ENCODE peak calls at places on chromosomes 5 and 9, in nine cellular contexts. F is CD4-positive, CD25-positive, alpha-beta regulatory T cell; Q is testis; Z is left ventricle myocardium inferior; Y is H1; U is right atrium auricular region; N is SJCRH30; S is sigmoid colon; E is SK-N-SH. T is an unnamed sample. For H3K4me1, the result is how much of the 10 kb centered on the place peaks cover.

GRCh38 chr9:73200694-73201432 is 49.2 kb downstream of the ANXA1 start:
- DNase-seq in F (no peak), Q (no peak), Z (no peak), Y (no peak), U (no peak), N (no peak), S (no peak), E (peak), T (no peak)

GRCh38 chr5:17218353-17219005 is 1.0 kb downstream of the BASP1 start:
- DNase-seq in F (no peak), Q (peak), Z (peak), Y (no peak), U (no peak), N (no peak), S (no peak), E (peak), T (peak)

GRCh38 chr9:13267743-13268142 is 11.7 kb downstream of the MPDZ start:
- DNase-seq in F (no peak), Q (no peak), Z (no peak), Y (no peak), U (no peak), N (no peak), S (no peak), E (no peak), T (no peak)

GRCh38 chr9:8816361-8816760 is 1016.8 kb upstream of the DMAC1 start:
- DNase-seq in F (no peak), Q (peak), Z (no peak), Y (no peak), U (no peak), N (no peak), S (no peak), E (peak), T (no peak)

GRCh38 chr5:154755361-154756202 is at the start of gene LARP1:
- DNase-seq in F (no peak), Q (peak), Z (peak), Y (no peak), U (no peak), N (peak), S (peak), E (peak), T (peak)

GRCh38 chr5:14305045-14305444 is 161.9 kb downstream of the TRIO start:
- DNase-seq in F (no peak), Q (no peak), Z (peak), Y (no peak), U (no peak), N (no peak), S (no peak), E (no peak), T (no peak)

GRCh38 chr9:101479337-101480045 is 43.9 kb upstream of the ALDOB start:
- DNase-seq in F (no peak), Q (no peak), Z (no peak), Y (no peak), U (no peak), N (no peak), S (no peak), E (no peak), T (no peak)

GRCh38 chr9:36987409-36987808 is 46.7 kb downstream of the PAX5 start:
- DNase-seq in F (no peak), Q (no peak), Z (no peak), Y (no peak), U (no peak), N (no peak), S (no peak), E (no peak), T (no peak)

GRCh38 chr5:152113401-152113800 is 188.8 kb upstream of the GLRA1 start:
- DNase-seq in F (peak), Q (no peak), Z (no peak), Y (no peak), U (no peak), N (no peak), S (no peak), E (no peak), T (no peak)

GRCh38 chr9:16625106-16625505 is 245.4 kb downstream of the BNC2 start:
- DNase-seq in F (no peak), Q (no peak), Z (no peak), Y (no peak), U (no peak), N (no peak), S (no peak), E (no peak), T (no peak)

GRCh38 chr9:68552700-68553099 is 12.0 kb upstream of the TMEM252 start:
- DNase-seq in F (no peak), Q (no peak), Z (no peak), Y (no peak), U (no peak), N (no peak), S (no peak), E (no peak), T (no peak)

GRCh38 chr5:132839426-132840301 is 9.2 kb upstream of the SHROOM1 start:
- DNase-seq in F (no peak), Q (no peak), Z (no peak), Y (no peak), U (no peak), N (no peak), S (no peak), E (no peak), T (no peak)

GRCh38 chr9:21392270-21392669 is 7.1 kb upstream of the IFNA2 start:
- DNase-seq in F (no peak), Q (no peak), Z (no peak), Y (no peak), U (no peak), N (no peak), S (no peak), E (peak), T (no peak)

GRCh38 chr9:36486933-36487481 is 85.7 kb upstream of the MELK start:
- DNase-seq in F (peak), Q (peak), Z (peak), Y (no peak), U (peak), N (peak), S (peak), E (peak), T (peak)

GRCh38 chr5:71601222-71602026 is 14.3 kb downstream of the MCCC2 start:
- DNase-seq in F (peak), Q (peak), Z (no peak), Y (no peak), U (peak), N (peak), S (no peak), E (peak), T (peak)

GRCh38 chr5:149410721-149411432 is 31.8 kb upstream of the IL17B start:
- DNase-seq in F (no peak), Q (no peak), Z (no peak), Y (no peak), U (no peak), N (no peak), S (peak), E (no peak), T (peak)

GRCh38 chr5:116035123-116035522 is 2.9 kb downstream of the ARL14EPL start:
- DNase-seq in F (no peak), Q (no peak), Z (no peak), Y (no peak), U (no peak), N (no peak), S (no peak), E (no peak), T (no peak)

GRCh38 chr5:9544502-9545300 is 1.2 kb downstream of the SEMA5A start:
- DNase-seq in F (no peak), Q (peak), Z (peak), Y (no peak), U (peak), N (no peak), S (peak), E (peak), T (peak)

GRCh38 chr9:134182554-134183219 is 18.3 kb upstream of the RNU6ATAC start:
- DNase-seq in F (no peak), Q (no peak), Z (no peak), Y (no peak), U (no peak), N (no peak), S (peak), E (no peak), T (peak)

GRCh38 chr5:136276087-136276486 is 83.1 kb upstream of the SMIM32 start:
- DNase-seq in F (no peak), Q (no peak), Z (no peak), Y (no peak), U (no peak), N (no peak), S (no peak), E (no peak), T (no peak)

GRCh38 chr5:103216697-103217096 is 41.9 kb upstream of the MACIR start:
- DNase-seq in F (no peak), Q (no peak), Z (no peak), Y (no peak), U (no peak), N (no peak), S (no peak), E (no peak), T (no peak)

GRCh38 chr5:441996-442334 is 1.0 kb upstream of the EXOC3 start:
- DNase-seq in F (no peak), Q (no peak), Z (no peak), Y (no peak), U (no peak), N (no peak), S (no peak), E (no peak), T (no peak)

GRCh38 chr9:121222524-121223171 is 21.0 kb upstream of the RAB14 start:
- DNase-seq in F (no peak), Q (peak), Z (no peak), Y (no peak), U (no peak), N (peak), S (no peak), E (peak), T (no peak)

GRCh38 chr5:132073231-132074013 is at the start of gene CSF2:
- DNase-seq in F (no peak), Q (no peak), Z (no peak), Y (no peak), U (no peak), N (no peak), S (no peak), E (no peak), T (no peak)

GRCh38 chr5:26942481-26942880 is 95.9 kb downstream of the CDH9 start:
- DNase-seq in F (no peak), Q (no peak), Z (no peak), Y (no peak), U (no peak), N (no peak), S (no peak), E (no peak), T (no peak)

GRCh38 chr5:42840279-42840678 is 28.6 kb upstream of the SELENOP start:
- DNase-seq in F (no peak), Q (peak), Z (peak), Y (no peak), U (no peak), N (no peak), S (peak), E (no peak), T (peak)

GRCh38 chr5:87268126-87268969 is 665 bp downstream of the RASA1 start:
- DNase-seq in F (no peak), Q (peak), Z (peak), Y (no peak), U (no peak), N (peak), S (peak), E (peak), T (peak)

GRCh38 chr5:32802764-32803163 is 91.6 kb downstream of the NPR3 start:
- DNase-seq in F (no peak), Q (no peak), Z (no peak), Y (no peak), U (no peak), N (no peak), S (no peak), E (no peak), T (no peak)

GRCh38 chr9:89541798-89542197 is 43.9 kb upstream of the SEMA4D start:
- DNase-seq in F (no peak), Q (no peak), Z (no peak), Y (no peak), U (no peak), N (no peak), S (no peak), E (no peak), T (no peak)

GRCh38 chr5:83368317-83368716 is 103.2 kb upstream of the VCAN start:
- DNase-seq in F (no peak), Q (no peak), Z (no peak), Y (no peak), U (no peak), N (peak), S (no peak), E (no peak), T (no peak)

GRCh38 chr5:119010206-119010605 is 21.9 kb upstream of the DTWD2 start:
- DNase-seq in F (no peak), Q (no peak), Z (no peak), Y (no peak), U (no peak), N (no peak), S (no peak), E (no peak), T (no peak)

GRCh38 chr9:91489391-91489899 is 65.8 kb upstream of the NFIL3 start:
- DNase-seq in F (no peak), Q (no peak), Z (no peak), Y (no peak), U (no peak), N (no peak), S (no peak), E (no peak), T (no peak)

DNA sequence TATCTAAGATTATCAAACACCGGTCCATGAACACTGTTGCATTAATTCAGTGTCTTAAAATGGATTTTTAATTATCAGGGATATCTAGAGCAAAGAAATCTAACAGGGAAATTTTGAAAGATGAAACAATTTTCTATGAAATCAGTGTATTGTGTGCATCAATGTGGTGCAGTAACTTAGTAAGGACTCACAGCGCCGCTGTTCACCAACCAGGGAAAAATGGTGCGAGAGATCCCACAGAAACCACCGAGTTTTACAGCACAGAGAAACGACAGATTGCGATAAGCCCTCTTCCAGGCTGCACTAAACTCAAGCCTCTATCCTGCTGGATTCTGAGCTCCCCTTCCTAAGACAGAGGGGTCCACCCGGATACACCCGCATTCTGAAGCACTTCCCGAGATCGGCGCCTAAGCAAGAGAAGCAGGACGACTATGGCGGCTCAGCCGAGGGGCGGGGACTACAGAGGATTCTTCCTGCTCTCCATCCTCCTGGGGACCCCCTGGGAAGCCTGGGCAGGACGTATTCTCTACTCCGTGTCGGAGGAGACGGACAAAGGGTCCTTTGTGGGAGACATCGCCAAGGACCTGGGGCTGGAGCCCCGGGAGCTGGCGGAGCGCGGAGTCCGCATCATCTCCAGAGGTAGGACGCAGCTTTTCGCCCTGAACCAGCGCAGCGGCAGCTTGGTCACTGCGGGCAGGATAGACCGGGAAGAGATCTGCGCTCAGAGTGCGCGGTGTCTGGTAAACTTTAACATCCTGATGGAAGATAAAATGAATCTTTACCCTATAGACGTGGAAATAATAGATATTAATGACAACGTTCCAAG is at the start of gene PCDHGA7:
- DNase-seq in F (no peak), Q (no peak), Z (no peak), Y (no peak), U (no peak), N (no peak), S (peak), E (peak), T (no peak)
- H3K4me3 ChIP-seq in F (no peak), Q (peak), Z (peak), Y (no peak), U (peak), N (no peak), S (no peak), E (peak), T (no peak)

GRCh38 chr5:157267025-157267424 is 1.1 kb downstream of the CYFIP2 start:
- DNase-seq in F (no peak), Q (no peak), Z (no peak), Y (no peak), U (no peak), N (no peak), S (no peak), E (no peak), T (no peak)

GRCh38 chr5:157267766-157268480 is 2.0 kb downstream of the CYFIP2 start:
- DNase-seq in F (no peak), Q (no peak), Z (peak), Y (no peak), U (no peak), N (no peak), S (no peak), E (no peak), T (no peak)

GRCh38 chr5:157271740-157272271 is 5.9 kb downstream of the CYFIP2 start:
- DNase-seq in F (peak), Q (no peak), Z (no peak), Y (no peak), U (no peak), N (no peak), S (no peak), E (no peak), T (peak)

GRCh38 chr5:157269165-157269671 is 3.3 kb downstream of the CYFIP2 start:
- DNase-seq in F (no peak), Q (no peak), Z (no peak), Y (no peak), U (no peak), N (no peak), S (no peak), E (no peak), T (no peak)

GRCh38 chr5:157269763-157270272 is 3.9 kb downstream of the CYFIP2 start:
- DNase-seq in F (no peak), Q (no peak), Z (no peak), Y (no peak), U (no peak), N (no peak), S (no peak), E (no peak), T (no peak)
- H3K4me1 ChIP-seq in F (half or more), Q (under half), Z (half or more), Y (under half), U (under half), N (under half), S (under half), E (under half), T (under half)

GRCh38 chr9:136792321-136793062 is 1.3 kb downstream of the TMEM141 start:
- DNase-seq in F (no peak), Q (peak), Z (no peak), Y (no peak), U (no peak), N (no peak), S (no peak), E (no peak), T (no peak)
- H3K4me3 ChIP-seq in F (no peak), Q (peak), Z (peak), Y (peak), U (no peak), N (no peak), S (no peak), E (peak), T (no peak)

GRCh38 chr9:135887021-135887507 is 20.3 kb downstream of the CAMSAP1 start:
- DNase-seq in F (no peak), Q (no peak), Z (peak), Y (no peak), U (no peak), N (peak), S (no peak), E (no peak), T (peak)
- H3K4me1 ChIP-seq in F (half or more), Q (under half), Z (half or more), Y (under half), U (half or more), N (under half), S (half or more), E (half or more), T (under half)

DNA sequence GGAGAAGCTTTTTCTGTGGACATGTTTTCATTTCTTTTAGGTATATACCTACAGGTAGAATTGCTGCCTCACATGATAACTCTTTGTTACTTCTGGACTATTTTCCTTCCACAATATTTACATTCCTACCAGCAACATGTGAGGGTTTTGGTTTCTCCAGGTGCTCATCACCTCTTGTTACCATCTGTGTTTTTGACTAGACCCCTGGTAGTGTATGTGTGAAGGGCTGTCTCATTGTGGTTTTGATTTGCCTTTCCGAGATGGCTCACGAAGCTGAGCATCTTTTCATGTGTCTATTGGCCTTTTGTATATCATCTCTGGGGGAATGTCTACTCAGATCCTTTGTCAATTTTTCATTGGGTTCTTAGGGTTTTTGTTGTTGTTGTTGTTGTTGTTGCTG is 17.2 kb upstream of the RANBP17 start:
- DNase-seq in F (no peak), Q (no peak), Z (no peak), Y (no peak), U (no peak), N (no peak), S (no peak), E (no peak), T (no peak)
- H3K4me3 ChIP-seq in F (no peak), Q (no peak), Z (no peak), Y (no peak), U (no peak), N (no peak), S (no peak), E (no peak), T (no peak)

T was measured in aorta.